ENCODE peak calls at places on chromosome 16, in eight cellular contexts. Q, W, K, V, S, R, D and B are unnamed samples.

GRCh38 chr16:81723098-81723723 is 55.9 kb upstream of the PLCG2 start:
- DNase-seq in Q (peak), W (no peak), K (peak), V (peak), S (peak), R (peak), D (no peak), B (no peak)

GRCh38 chr16:3553138-3553923 is 23.9 kb downstream of the NLRC3 start:
- DNase-seq in Q (no peak), W (no peak), K (no peak), V (no peak), S (peak), R (no peak), D (no peak), B (no peak)

GRCh38 chr16:46996391-46996790 is 22.9 kb upstream of the DNAJA2 start:
- DNase-seq in Q (no peak), W (no peak), K (no peak), V (no peak), S (no peak), R (no peak), D (no peak), B (no peak)

GRCh38 chr16:85090873-85091521 is 21.3 kb downstream of the CIBAR2 start:
- DNase-seq in Q (no peak), W (no peak), K (no peak), V (peak), S (no peak), R (peak), D (no peak), B (peak)

GRCh38 chr16:31833047-31833446 is 40.6 kb upstream of the ZNF267 start:
- DNase-seq in Q (no peak), W (no peak), K (no peak), V (no peak), S (no peak), R (no peak), D (no peak), B (no peak)

GRCh38 chr16:58366247-58367031 is 25.8 kb upstream of the GINS3 start:
- DNase-seq in Q (peak), W (no peak), K (no peak), V (peak), S (no peak), R (no peak), D (no peak), B (no peak)

GRCh38 chr16:27067138-27067537 is 411 bp downstream of the C16orf82 start:
- DNase-seq in Q (peak), W (no peak), K (no peak), V (no peak), S (peak), R (no peak), D (peak), B (no peak)

GRCh38 chr16:4801051-4801961 is 1.1 kb downstream of the ROGDI start:
- DNase-seq in Q (no peak), W (no peak), K (no peak), V (no peak), S (no peak), R (peak), D (no peak), B (no peak)

GRCh38 chr16:4026854-4027253 is 89.4 kb downstream of the ADCY9 start:
- DNase-seq in Q (no peak), W (no peak), K (no peak), V (no peak), S (no peak), R (no peak), D (no peak), B (no peak)

GRCh38 chr16:31118223-31119155 is 1.0 kb downstream of the KAT8 start:
- DNase-seq in Q (peak), W (no peak), K (peak), V (peak), S (no peak), R (peak), D (no peak), B (no peak)

GRCh38 chr16:30558789-30559377 is 709 bp upstream of the ZNF764 start:
- DNase-seq in Q (no peak), W (no peak), K (no peak), V (no peak), S (no peak), R (no peak), D (no peak), B (no peak)

GRCh38 chr16:56614549-56614991 is 6.2 kb downstream of the MT2A start:
- DNase-seq in Q (peak), W (no peak), K (no peak), V (peak), S (no peak), R (no peak), D (no peak), B (no peak)

GRCh38 chr16:54342966-54343365 is 56.4 kb upstream of the IRX3 start:
- DNase-seq in Q (peak), W (no peak), K (no peak), V (peak), S (no peak), R (no peak), D (no peak), B (no peak)

GRCh38 chr16:24013733-24014645 is 178.2 kb downstream of the PRKCB start:
- DNase-seq in Q (no peak), W (no peak), K (no peak), V (no peak), S (no peak), R (peak), D (peak), B (no peak)

GRCh38 chr16:4676826-4677225 is 16.5 kb upstream of the NUDT16L1 start:
- DNase-seq in Q (no peak), W (peak), K (no peak), V (no peak), S (no peak), R (no peak), D (peak), B (no peak)

GRCh38 chr16:81266680-81267095 is 28.2 kb downstream of the BCO1 start:
- DNase-seq in Q (no peak), W (no peak), K (no peak), V (no peak), S (no peak), R (peak), D (no peak), B (no peak)

GRCh38 chr16:81888520-81889394 is 109.7 kb downstream of the PLCG2 start:
- DNase-seq in Q (no peak), W (no peak), K (no peak), V (no peak), S (no peak), R (peak), D (no peak), B (peak)

GRCh38 chr16:81901483-81901882 is 109.8 kb downstream of the SDR42E1 start:
- DNase-seq in Q (peak), W (no peak), K (no peak), V (peak), S (no peak), R (no peak), D (no peak), B (no peak)

GRCh38 chr16:52964290-52964689 is 88.4 kb downstream of the CHD9NB start:
- DNase-seq in Q (peak), W (no peak), K (no peak), V (peak), S (peak), R (no peak), D (no peak), B (no peak)

GRCh38 chr16:67652578-67653130 is 7.4 kb downstream of the ACD start:
- DNase-seq in Q (peak), W (peak), K (no peak), V (no peak), S (peak), R (no peak), D (no peak), B (no peak)

GRCh38 chr16:10876799-10877341 is at the start of gene CIITA:
- DNase-seq in Q (peak), W (peak), K (peak), V (peak), S (no peak), R (peak), D (peak), B (peak)

GRCh38 chr16:89924298-89924924 is 1.3 kb downstream of the TUBB3 start:
- DNase-seq in Q (peak), W (no peak), K (no peak), V (peak), S (peak), R (no peak), D (no peak), B (no peak)

GRCh38 chr16:89918453-89919347 is at the start of gene MC1R:
- DNase-seq in Q (peak), W (no peak), K (no peak), V (no peak), S (peak), R (no peak), D (peak), B (no peak)

GRCh38 chr16:80710918-80711317 is 93.5 kb downstream of the CDYL2 start:
- DNase-seq in Q (peak), W (no peak), K (no peak), V (peak), S (no peak), R (no peak), D (no peak), B (no peak)

GRCh38 chr16:8848939-8849391 is 19.8 kb downstream of the CARHSP1 start:
- DNase-seq in Q (peak), W (no peak), K (no peak), V (peak), S (no peak), R (no peak), D (no peak), B (no peak)

GRCh38 chr16:4410335-4411075 is 5.9 kb downstream of the CORO7 start:
- DNase-seq in Q (peak), W (no peak), K (no peak), V (peak), S (no peak), R (no peak), D (peak), B (no peak)

GRCh38 chr16:22117666-22118065 is 25.3 kb downstream of the VWA3A start:
- DNase-seq in Q (no peak), W (no peak), K (no peak), V (no peak), S (no peak), R (peak), D (no peak), B (no peak)

GRCh38 chr16:57823836-57824235 is 21.5 kb upstream of the KIFC3 start:
- DNase-seq in Q (no peak), W (peak), K (no peak), V (no peak), S (no peak), R (no peak), D (no peak), B (peak)

GRCh38 chr16:55035037-55035436 is 104.4 kb downstream of the IRX5 start:
- DNase-seq in Q (peak), W (peak), K (no peak), V (no peak), S (peak), R (peak), D (no peak), B (peak)

DNA sequence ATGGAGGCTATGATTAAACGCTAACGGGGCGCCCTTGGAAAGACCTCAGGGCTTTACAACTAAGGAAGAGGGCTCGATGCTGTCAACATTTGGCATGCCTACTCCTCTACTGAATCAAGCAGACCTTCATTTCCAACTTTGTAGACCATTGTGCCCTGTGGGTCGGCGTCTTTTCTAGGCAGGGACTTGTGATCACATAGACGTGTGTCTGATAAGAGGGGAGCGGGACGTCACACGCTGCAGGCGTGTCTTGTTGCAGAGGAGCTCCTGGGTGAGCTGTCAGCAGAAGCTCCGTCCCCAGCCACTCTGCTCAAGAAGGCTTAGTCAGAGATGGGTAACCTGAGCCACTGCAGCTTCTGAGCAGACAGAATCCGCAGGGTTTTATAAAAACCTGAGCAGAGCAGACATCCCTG is 2.8 kb downstream of the MAPK8IP3 start:
- DNase-seq in Q (peak), W (peak), K (no peak), V (no peak), S (no peak), R (no peak), D (peak), B (no peak)
- H3K4me3 ChIP-seq in Q (peak), W (no peak), K (no peak), V (no peak), S (no peak), R (no peak), D (no peak), B (no peak)

DNA sequence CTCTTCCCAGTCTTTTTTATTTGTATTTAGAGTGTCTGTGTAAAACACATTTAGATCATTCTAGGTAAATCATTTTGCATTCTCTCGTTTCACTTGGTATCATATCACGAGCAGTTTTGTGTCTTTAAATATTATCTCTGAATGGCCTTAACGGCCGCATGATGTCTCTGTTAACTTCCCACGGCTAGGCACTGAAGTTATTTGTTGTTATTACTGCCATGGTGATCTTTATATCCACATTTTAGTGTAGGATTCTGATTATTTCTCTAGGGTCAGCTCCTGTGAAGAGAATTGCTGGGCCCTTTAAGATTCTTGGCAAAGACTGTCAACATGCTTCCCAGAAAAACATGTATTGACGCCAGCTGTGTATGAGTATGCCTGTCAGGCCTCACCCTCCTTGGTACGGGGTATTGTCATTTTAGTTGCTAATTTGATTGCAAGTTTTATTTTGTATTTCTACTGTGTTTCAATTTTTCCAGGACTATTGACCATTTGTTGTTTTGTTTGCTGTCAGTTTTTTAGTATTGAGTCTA is 263.5 kb downstream of the SNX29 start:
- DNase-seq in Q (peak), W (no peak), K (peak), V (peak), S (no peak), R (no peak), D (no peak), B (no peak)
- H3K4me3 ChIP-seq in Q (no peak), W (no peak), K (no peak), V (no peak), S (no peak), R (no peak), D (no peak), B (no peak)

GRCh38 chr16:66623755-66624154 is 19.3 kb downstream of the CMTM3 start:
- DNase-seq in Q (no peak), W (no peak), K (no peak), V (no peak), S (peak), R (no peak), D (no peak), B (no peak)

GRCh38 chr16:66620419-66620775 is 15.9 kb downstream of the CMTM3 start:
- DNase-seq in Q (no peak), W (no peak), K (no peak), V (no peak), S (no peak), R (no peak), D (no peak), B (no peak)

GRCh38 chr16:66619534-66620418 is 15.3 kb downstream of the CMTM3 start:
- DNase-seq in Q (peak), W (no peak), K (no peak), V (peak), S (peak), R (no peak), D (no peak), B (no peak)

GRCh38 chr16:66622863-66623262 is 18.4 kb downstream of the CMTM3 start:
- DNase-seq in Q (no peak), W (no peak), K (no peak), V (no peak), S (peak), R (no peak), D (no peak), B (no peak)

DNA sequence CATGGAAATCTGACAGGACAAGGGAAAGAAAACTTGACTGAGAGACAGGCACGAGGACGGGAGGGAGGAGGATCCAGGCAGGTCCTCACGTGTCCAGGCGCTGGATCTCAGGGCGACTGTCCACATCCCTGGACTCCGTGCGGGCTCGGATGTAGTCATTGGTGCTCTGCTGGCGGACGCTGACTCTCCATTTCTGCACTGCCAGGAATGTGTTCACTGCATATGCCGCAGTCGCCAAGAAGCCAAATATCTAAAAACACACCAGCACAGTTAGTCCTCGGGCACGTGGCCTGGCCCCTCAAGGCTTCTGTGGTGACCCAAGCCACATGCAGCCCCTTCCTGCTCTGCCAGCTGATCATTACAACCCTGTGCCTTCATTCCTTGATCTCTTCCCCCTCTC is 17.5 kb downstream of the CMTM3 start:
- DNase-seq in Q (no peak), W (no peak), K (no peak), V (peak), S (no peak), R (no peak), D (no peak), B (no peak)
- H3K4me3 ChIP-seq in Q (no peak), W (no peak), K (no peak), V (no peak), S (no peak), R (no peak), D (no peak), B (no peak)

GRCh38 chr16:88601313-88602036 is 31.3 kb downstream of the ZC3H18 start:
- DNase-seq in Q (no peak), W (no peak), K (no peak), V (no peak), S (no peak), R (no peak), D (no peak), B (peak)

GRCh38 chr16:88597856-88598491 is 27.8 kb downstream of the ZC3H18 start:
- DNase-seq in Q (no peak), W (no peak), K (no peak), V (no peak), S (no peak), R (no peak), D (no peak), B (no peak)

GRCh38 chr16:88599092-88599733 is 29.0 kb downstream of the ZC3H18 start:
- DNase-seq in Q (no peak), W (peak), K (no peak), V (no peak), S (no peak), R (peak), D (peak), B (peak)

GRCh38 chr16:88600539-88600896 is 30.3 kb downstream of the ZC3H18 start:
- DNase-seq in Q (no peak), W (no peak), K (no peak), V (no peak), S (no peak), R (no peak), D (no peak), B (no peak)

DNA sequence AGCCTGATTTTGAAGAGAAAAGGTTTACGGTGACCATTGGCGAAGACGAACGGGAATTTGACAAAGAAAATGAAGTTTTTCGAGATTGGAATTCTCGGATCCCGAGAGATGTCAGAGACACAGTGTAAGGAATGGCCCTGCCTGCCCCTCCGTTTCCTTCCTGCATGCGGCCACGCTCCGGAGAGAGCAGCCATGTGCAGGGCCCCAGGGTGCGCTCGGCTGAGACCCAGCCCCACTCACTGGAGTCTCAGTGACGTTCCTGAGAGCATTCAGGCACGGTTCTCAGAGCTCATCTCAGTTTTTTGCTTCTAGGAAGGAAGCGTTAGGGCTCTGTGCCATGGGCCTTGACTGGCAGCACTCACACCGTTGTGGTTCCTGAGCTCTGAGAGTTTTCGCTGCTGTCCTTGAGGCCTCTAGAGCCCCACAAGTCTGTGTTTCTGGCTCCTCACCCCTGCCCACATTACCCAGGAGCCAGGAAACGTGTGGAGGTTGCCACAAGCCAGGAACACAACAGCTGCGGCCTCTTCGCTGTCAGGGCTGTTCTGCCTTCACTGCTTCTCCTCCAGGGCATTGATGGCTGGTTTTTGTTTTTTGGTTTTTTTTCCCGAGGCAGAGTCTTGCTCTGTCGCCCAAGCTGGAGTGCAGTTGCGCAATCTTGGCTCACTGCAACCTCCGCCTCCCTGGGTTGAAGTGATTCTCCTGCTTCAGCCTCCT is 29.8 kb downstream of the ZC3H18 start:
- DNase-seq in Q (no peak), W (no peak), K (no peak), V (no peak), S (no peak), R (no peak), D (peak), B (peak)
- H3K4me3 ChIP-seq in Q (no peak), W (no peak), K (no peak), V (no peak), S (no peak), R (no peak), D (no peak), B (no peak)

DNA sequence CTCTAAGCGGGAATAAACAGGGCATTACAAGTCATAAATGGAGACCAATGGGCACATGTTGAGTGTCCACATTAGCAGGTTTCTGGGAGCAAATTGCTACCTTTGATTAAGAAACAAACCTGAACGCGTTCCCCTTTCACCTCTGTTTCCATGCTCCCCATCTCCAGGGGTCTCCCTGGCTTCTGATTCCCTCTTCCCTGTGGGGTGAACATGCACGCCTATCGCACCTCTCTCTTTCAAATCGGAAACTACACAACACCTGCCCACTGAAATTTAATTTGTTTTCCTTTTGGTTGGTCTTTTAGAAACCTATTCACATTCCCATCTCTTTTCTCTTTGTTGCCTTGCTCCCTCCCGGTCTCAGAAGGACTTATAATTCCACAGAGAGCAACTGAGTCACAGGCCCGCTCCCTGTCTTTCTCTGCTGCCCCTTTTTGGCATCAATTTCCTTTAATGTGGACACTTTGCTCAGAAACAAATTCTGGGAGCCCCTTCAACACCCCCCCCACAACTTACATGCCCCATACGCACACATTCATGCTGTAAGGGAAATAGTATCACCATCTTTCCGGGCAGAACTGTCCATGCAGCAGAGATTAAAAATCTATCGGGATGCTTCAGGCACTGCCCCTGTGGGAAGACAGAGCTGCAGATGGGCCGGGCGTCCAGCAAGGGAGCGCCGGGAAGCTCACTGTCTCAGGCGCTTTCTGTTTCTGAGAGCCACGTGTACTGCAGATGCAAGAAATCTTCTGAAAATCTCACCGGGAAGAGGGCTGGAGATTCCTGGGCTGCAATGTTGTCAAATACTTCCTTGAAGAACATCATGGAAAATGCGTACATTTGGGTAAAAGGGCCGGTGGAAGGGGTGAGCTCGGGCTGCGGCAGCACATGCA is 7.2 kb upstream of the FOXF1 start:
- DNase-seq in Q (peak), W (no peak), K (no peak), V (no peak), S (no peak), R (no peak), D (no peak), B (no peak)
- H3K4me3 ChIP-seq in Q (no peak), W (no peak), K (no peak), V (no peak), S (no peak), R (no peak), D (no peak), B (no peak)